ENCODE peak calls at places on chromosomes 13 and 19, in five cellular contexts. B is hypothalamus; M is C1 segment of cervical spinal cord; P is B cell; N is stimulated activated CD8-positive, alpha-beta memory T cell treated with anti-CD3 and anti-CD28 coated beads, Interleukin-15, amount 100 ng/mL, for 4 hours. T is an unnamed sample.

GRCh38 chr19:4113398-4114088 is 10.4 kb downstream of the MAP2K2 start:
- DNase-seq in B (no peak), M (no peak), P (no peak), N (no peak), T (no peak)

GRCh38 chr13:114142640-114143490 is 10.4 kb upstream of the RASA3 start:
- DNase-seq in B (no peak), M (no peak), P (peak; percentile 61), N (no peak), T (no peak)

GRCh38 chr13:40562975-40563349 is 103.5 kb downstream of the FOXO1 start:
- DNase-seq in B (no peak), M (no peak), P (peak; percentile 40), N (no peak), T (no peak)

GRCh38 chr19:54123682-54124081 is 8.1 kb downstream of the PRPF31 start:
- DNase-seq in B (no peak), M (no peak), P (no peak), N (no peak), T (no peak)

GRCh38 chr13:64347662-64348061 is 2882.5 kb downstream of the PCDH9 start:
- DNase-seq in B (no peak), M (no peak), P (no peak), N (no peak), T (no peak)

GRCh38 chr13:110388141-110388943 is 81.3 kb downstream of the COL4A2 start:
- DNase-seq in B (no peak), M (no peak), P (no peak), N (no peak), T (no peak)

GRCh38 chr13:52085416-52085815 is 43.5 kb downstream of the NEK5 start:
- DNase-seq in B (no peak), M (no peak), P (no peak), N (no peak), T (no peak)

GRCh38 chr19:1259206-1259872 is 9.8 kb upstream of the CIRBP start:
- DNase-seq in B (no peak), M (no peak), P (peak; percentile 83), N (no peak), T (peak; percentile 61)

GRCh38 chr13:96782186-96782585 is 212.1 kb downstream of the OXGR1 start:
- DNase-seq in B (no peak), M (no peak), P (no peak), N (no peak), T (no peak)

GRCh38 chr13:82477436-82477835 is 1404.8 kb downstream of the SLITRK1 start:
- DNase-seq in B (no peak), M (no peak), P (no peak), N (no peak), T (no peak)

GRCh38 chr13:46179576-46180368 is 2.2 kb downstream of the LCP1 start:
- DNase-seq in B (no peak), M (no peak), P (peak; percentile 80), N (peak; percentile 72), T (no peak)

GRCh38 chr13:105334211-105334610 is 1201.3 kb downstream of the EFNB2 start:
- DNase-seq in B (no peak), M (no peak), P (no peak), N (no peak), T (no peak)

GRCh38 chr19:18385675-18386542 is at the start of gene GDF15:
- DNase-seq in B (no peak), M (no peak), P (peak; percentile 53), N (no peak), T (no peak)

GRCh38 chr13:86510792-86511191 is 711.6 kb upstream of the SLITRK6 start:
- DNase-seq in B (no peak), M (no peak), P (no peak), N (no peak), T (no peak)

GRCh38 chr19:34402074-34402600 is 2.1 kb upstream of the PDCD2L start:
- DNase-seq in B (no peak), M (no peak), P (no peak), N (no peak), T (no peak)

GRCh38 chr13:84972907-84973306 is 826.3 kb downstream of the SLITRK6 start:
- DNase-seq in B (no peak), M (no peak), P (no peak), N (no peak), T (no peak)

GRCh38 chr13:51180853-51181511 is 41.2 kb upstream of the FAM124A start:
- DNase-seq in B (no peak), M (no peak), P (no peak), N (no peak), T (no peak)

GRCh38 chr13:24050292-24050711 is 110.2 kb upstream of the SPATA13 start:
- DNase-seq in B (peak; percentile 44), M (peak; percentile 23), P (no peak), N (no peak), T (no peak)

GRCh38 chr13:43785681-43786471 is 896 bp downstream of the ENOX1 start:
- DNase-seq in B (peak; percentile 83), M (peak; percentile 58), P (peak; percentile 23), N (no peak), T (peak; percentile 61)

GRCh38 chr19:41623360-41623759 is 3.5 kb downstream of the CEACAM4 start:
- DNase-seq in B (no peak), M (no peak), P (no peak), N (no peak), T (no peak)